ENCODE peak calls at places on chromosomes 3 and 15, in six cellular contexts. One of them, this sample, is unnamed.

GRCh38 chr3:10292505-10293419 is at the start of gene GHRL:
- DNase-seq in bronchial epithelial cell: no peak
- DNase-seq in stimulated activated CD8-positive, alpha-beta memory T cell treated with anti-CD3 and anti-CD28 coated beads, Interleukin-15, amount 100 ng/mL, for 1 hour: no peak
- DNase-seq in NCI-H524 treated with DMSO at 0.1 percent for 48 hours: no peak
- DNase-seq in GM12891: peak
- DNase-seq in right cardiac atrium: no peak
- DNase-seq in this sample: no peak

GRCh38 chr3:178270838-178271237 is 265.4 kb upstream of the KCNMB2 start:
- DNase-seq in bronchial epithelial cell: peak
- DNase-seq in stimulated activated CD8-positive, alpha-beta memory T cell treated with anti-CD3 and anti-CD28 coated beads, Interleukin-15, amount 100 ng/mL, for 1 hour: no peak
- DNase-seq in NCI-H524 treated with DMSO at 0.1 percent for 48 hours: no peak
- DNase-seq in GM12891: no peak
- DNase-seq in right cardiac atrium: no peak
- DNase-seq in this sample: no peak

GRCh38 chr3:25335429-25335828 is 92.6 kb upstream of the RARB start:
- DNase-seq in bronchial epithelial cell: no peak
- DNase-seq in stimulated activated CD8-positive, alpha-beta memory T cell treated with anti-CD3 and anti-CD28 coated beads, Interleukin-15, amount 100 ng/mL, for 1 hour: no peak
- DNase-seq in NCI-H524 treated with DMSO at 0.1 percent for 48 hours: no peak
- DNase-seq in GM12891: no peak
- DNase-seq in right cardiac atrium: no peak
- DNase-seq in this sample: no peak

GRCh38 chr15:76866716-76867321 is 38.3 kb downstream of the SCAPER start:
- DNase-seq in bronchial epithelial cell: peak
- DNase-seq in stimulated activated CD8-positive, alpha-beta memory T cell treated with anti-CD3 and anti-CD28 coated beads, Interleukin-15, amount 100 ng/mL, for 1 hour: no peak
- DNase-seq in NCI-H524 treated with DMSO at 0.1 percent for 48 hours: peak
- DNase-seq in GM12891: no peak
- DNase-seq in right cardiac atrium: no peak
- DNase-seq in this sample: no peak

GRCh38 chr15:73598540-73599195 is 34.5 kb downstream of the NPTN start:
- DNase-seq in bronchial epithelial cell: no peak
- DNase-seq in stimulated activated CD8-positive, alpha-beta memory T cell treated with anti-CD3 and anti-CD28 coated beads, Interleukin-15, amount 100 ng/mL, for 1 hour: no peak
- DNase-seq in NCI-H524 treated with DMSO at 0.1 percent for 48 hours: no peak
- DNase-seq in GM12891: no peak
- DNase-seq in right cardiac atrium: peak
- DNase-seq in this sample: no peak

GRCh38 chr3:141465221-141465620 is 21.6 kb upstream of the RASA2 start:
- DNase-seq in bronchial epithelial cell: no peak
- DNase-seq in stimulated activated CD8-positive, alpha-beta memory T cell treated with anti-CD3 and anti-CD28 coated beads, Interleukin-15, amount 100 ng/mL, for 1 hour: no peak
- DNase-seq in NCI-H524 treated with DMSO at 0.1 percent for 48 hours: no peak
- DNase-seq in GM12891: no peak
- DNase-seq in right cardiac atrium: no peak
- DNase-seq in this sample: no peak

GRCh38 chr15:95265419-95265997 is 1034.1 kb downstream of the MCTP2 start:
- DNase-seq in bronchial epithelial cell: peak
- DNase-seq in stimulated activated CD8-positive, alpha-beta memory T cell treated with anti-CD3 and anti-CD28 coated beads, Interleukin-15, amount 100 ng/mL, for 1 hour: no peak
- DNase-seq in NCI-H524 treated with DMSO at 0.1 percent for 48 hours: no peak
- DNase-seq in GM12891: no peak
- DNase-seq in right cardiac atrium: no peak
- DNase-seq in this sample: no peak

GRCh38 chr15:75928680-75929608 is 25.3 kb downstream of the FBXO22 start:
- DNase-seq in bronchial epithelial cell: peak
- DNase-seq in stimulated activated CD8-positive, alpha-beta memory T cell treated with anti-CD3 and anti-CD28 coated beads, Interleukin-15, amount 100 ng/mL, for 1 hour: no peak
- DNase-seq in NCI-H524 treated with DMSO at 0.1 percent for 48 hours: no peak
- DNase-seq in GM12891: no peak
- DNase-seq in right cardiac atrium: no peak
- DNase-seq in this sample: no peak

GRCh38 chr15:63246691-63247464 is 30.5 kb upstream of the APH1B start:
- DNase-seq in bronchial epithelial cell: peak
- DNase-seq in stimulated activated CD8-positive, alpha-beta memory T cell treated with anti-CD3 and anti-CD28 coated beads, Interleukin-15, amount 100 ng/mL, for 1 hour: no peak
- DNase-seq in NCI-H524 treated with DMSO at 0.1 percent for 48 hours: no peak
- DNase-seq in GM12891: no peak
- DNase-seq in right cardiac atrium: no peak
- DNase-seq in this sample: no peak

GRCh38 chr3:148583793-148584192 is 113.9 kb upstream of the AGTR1 start:
- DNase-seq in bronchial epithelial cell: no peak
- DNase-seq in stimulated activated CD8-positive, alpha-beta memory T cell treated with anti-CD3 and anti-CD28 coated beads, Interleukin-15, amount 100 ng/mL, for 1 hour: no peak
- DNase-seq in NCI-H524 treated with DMSO at 0.1 percent for 48 hours: no peak
- DNase-seq in GM12891: no peak
- DNase-seq in right cardiac atrium: no peak
- DNase-seq in this sample: no peak

GRCh38 chr3:192857148-192857735 is 60.4 kb downstream of the MB21D2 start:
- DNase-seq in bronchial epithelial cell: no peak
- DNase-seq in stimulated activated CD8-positive, alpha-beta memory T cell treated with anti-CD3 and anti-CD28 coated beads, Interleukin-15, amount 100 ng/mL, for 1 hour: no peak
- DNase-seq in NCI-H524 treated with DMSO at 0.1 percent for 48 hours: no peak
- DNase-seq in GM12891: no peak
- DNase-seq in right cardiac atrium: peak
- DNase-seq in this sample: no peak

GRCh38 chr3:63945558-63946096 is 33.4 kb upstream of the SCAANT1 start:
- DNase-seq in bronchial epithelial cell: no peak
- DNase-seq in stimulated activated CD8-positive, alpha-beta memory T cell treated with anti-CD3 and anti-CD28 coated beads, Interleukin-15, amount 100 ng/mL, for 1 hour: no peak
- DNase-seq in NCI-H524 treated with DMSO at 0.1 percent for 48 hours: no peak
- DNase-seq in GM12891: no peak
- DNase-seq in right cardiac atrium: no peak
- DNase-seq in this sample: no peak

GRCh38 chr15:85073556-85074194 is 92.0 kb downstream of the PDE8A start:
- DNase-seq in bronchial epithelial cell: peak
- DNase-seq in stimulated activated CD8-positive, alpha-beta memory T cell treated with anti-CD3 and anti-CD28 coated beads, Interleukin-15, amount 100 ng/mL, for 1 hour: no peak
- DNase-seq in NCI-H524 treated with DMSO at 0.1 percent for 48 hours: no peak
- DNase-seq in GM12891: no peak
- DNase-seq in right cardiac atrium: no peak
- DNase-seq in this sample: no peak